ENCODE peak calls at places on chromosomes 4 and X, in five cellular contexts. One of them, this sample, is unnamed.

GRCh38 chr4:68797048-68797447 is 18.7 kb upstream of the UGT2B10 start:
- DNase-seq in lower lobe of right lung: no peak
- DNase-seq in G401: no peak
- DNase-seq in stimulated activated CD4-positive, alpha-beta T cell treated with anti-CD3 and anti-CD28 coated beads, Interleukin-2, amount 100 ng/mL, for 48 hours: no peak
- DNase-seq in astrocyte: no peak
- DNase-seq in this sample: no peak

GRCh38 chr4:40699648-40700047 is 50.1 kb upstream of the NSUN7 start:
- DNase-seq in G401: no peak
- DNase-seq in stimulated activated CD4-positive, alpha-beta T cell treated with anti-CD3 and anti-CD28 coated beads, Interleukin-2, amount 100 ng/mL, for 48 hours: no peak
- DNase-seq in astrocyte: peak
- DNase-seq in lower lobe of right lung: no peak
- DNase-seq in this sample: no peak

GRCh38 chr4:84697615-84698201 is 114.8 kb downstream of the CDS1 start:
- DNase-seq in astrocyte: no peak
- DNase-seq in stimulated activated CD4-positive, alpha-beta T cell treated with anti-CD3 and anti-CD28 coated beads, Interleukin-2, amount 100 ng/mL, for 48 hours: no peak
- DNase-seq in G401: no peak
- DNase-seq in lower lobe of right lung: no peak
- DNase-seq in this sample: no peak

GRCh38 chr4:6618386-6619115 is 21.9 kb upstream of the MRFAP1 start:
- DNase-seq in astrocyte: no peak
- DNase-seq in stimulated activated CD4-positive, alpha-beta T cell treated with anti-CD3 and anti-CD28 coated beads, Interleukin-2, amount 100 ng/mL, for 48 hours: no peak
- DNase-seq in G401: no peak
- DNase-seq in lower lobe of right lung: peak
- DNase-seq in this sample: no peak

GRCh38 chr4:98568896-98569663 is 89.3 kb downstream of the TSPAN5 start:
- DNase-seq in lower lobe of right lung: no peak
- DNase-seq in astrocyte: no peak
- DNase-seq in G401: peak
- DNase-seq in stimulated activated CD4-positive, alpha-beta T cell treated with anti-CD3 and anti-CD28 coated beads, Interleukin-2, amount 100 ng/mL, for 48 hours: no peak
- DNase-seq in this sample: no peak

GRCh38 chr4:119394826-119395225 is 72.9 kb upstream of the FABP2 start:
- DNase-seq in G401: no peak
- DNase-seq in stimulated activated CD4-positive, alpha-beta T cell treated with anti-CD3 and anti-CD28 coated beads, Interleukin-2, amount 100 ng/mL, for 48 hours: no peak
- DNase-seq in astrocyte: no peak
- DNase-seq in lower lobe of right lung: no peak
- DNase-seq in this sample: no peak

GRCh38 chr4:2436301-2436700 is 17.5 kb downstream of the CFAP99 start:
- DNase-seq in G401: peak
- DNase-seq in stimulated activated CD4-positive, alpha-beta T cell treated with anti-CD3 and anti-CD28 coated beads, Interleukin-2, amount 100 ng/mL, for 48 hours: no peak
- DNase-seq in astrocyte: no peak
- DNase-seq in lower lobe of right lung: no peak
- DNase-seq in this sample: no peak

GRCh38 chr4:176150283-176150682 is 45.1 kb downstream of the SPATA4 start:
- DNase-seq in astrocyte: peak
- DNase-seq in stimulated activated CD4-positive, alpha-beta T cell treated with anti-CD3 and anti-CD28 coated beads, Interleukin-2, amount 100 ng/mL, for 48 hours: no peak
- DNase-seq in G401: peak
- DNase-seq in lower lobe of right lung: no peak
- DNase-seq in this sample: peak

GRCh38 chrX:55011294-55011693 is 11.1 kb downstream of the APEX2 start:
- DNase-seq in stimulated activated CD4-positive, alpha-beta T cell treated with anti-CD3 and anti-CD28 coated beads, Interleukin-2, amount 100 ng/mL, for 48 hours: no peak
- DNase-seq in G401: no peak
- DNase-seq in lower lobe of right lung: no peak
- DNase-seq in astrocyte: no peak
- DNase-seq in this sample: no peak

GRCh38 chr4:911221-911751 is 20.8 kb downstream of the GAK start:
- DNase-seq in stimulated activated CD4-positive, alpha-beta T cell treated with anti-CD3 and anti-CD28 coated beads, Interleukin-2, amount 100 ng/mL, for 48 hours: no peak
- DNase-seq in astrocyte: no peak
- DNase-seq in lower lobe of right lung: peak
- DNase-seq in G401: no peak
- DNase-seq in this sample: no peak

GRCh38 chr4:77358315-77358928 is 201.4 kb downstream of the CCNG2 start:
- DNase-seq in lower lobe of right lung: no peak
- DNase-seq in G401: peak
- DNase-seq in stimulated activated CD4-positive, alpha-beta T cell treated with anti-CD3 and anti-CD28 coated beads, Interleukin-2, amount 100 ng/mL, for 48 hours: no peak
- DNase-seq in astrocyte: no peak
- DNase-seq in this sample: peak

GRCh38 chr4:145954924-145955339 is 16.3 kb upstream of the ZNF827 start:
- DNase-seq in lower lobe of right lung: no peak
- DNase-seq in stimulated activated CD4-positive, alpha-beta T cell treated with anti-CD3 and anti-CD28 coated beads, Interleukin-2, amount 100 ng/mL, for 48 hours: no peak
- DNase-seq in astrocyte: peak
- DNase-seq in G401: no peak
- DNase-seq in this sample: no peak

GRCh38 chrX:126509917-126510316 is 42.7 kb downstream of the DCAF12L1 start:
- DNase-seq in lower lobe of right lung: no peak
- DNase-seq in G401: no peak
- DNase-seq in astrocyte: no peak
- DNase-seq in stimulated activated CD4-positive, alpha-beta T cell treated with anti-CD3 and anti-CD28 coated beads, Interleukin-2, amount 100 ng/mL, for 48 hours: no peak
- DNase-seq in this sample: no peak

GRCh38 chr4:174389439-174389838 is 105.7 kb downstream of the CEP44 start:
- DNase-seq in G401: no peak
- DNase-seq in astrocyte: no peak
- DNase-seq in stimulated activated CD4-positive, alpha-beta T cell treated with anti-CD3 and anti-CD28 coated beads, Interleukin-2, amount 100 ng/mL, for 48 hours: no peak
- DNase-seq in lower lobe of right lung: no peak
- DNase-seq in this sample: no peak